ENCODE peak calls at places on chromosomes 1 and 21, in six cellular contexts. Y, C, R, S, O and K are unnamed samples.

GRCh38 chr1:101008229-101008628 is 17.4 kb downstream of the DPH5 start:
- DNase-seq in S (no peak), Y (no peak), R (no peak), O (no peak), C (no peak), K (no peak)

GRCh38 chr1:84406209-84406917 is 8.1 kb downstream of the DNASE2B start:
- DNase-seq in S (no peak), Y (no peak), R (no peak), C (no peak), O (no peak), K (no peak)

GRCh38 chr1:36419569-36419968 is 21.9 kb upstream of the LSM10 start:
- DNase-seq in O (no peak), S (no peak), C (no peak), Y (no peak), R (no peak), K (no peak)

GRCh38 chr21:28142692-28143091 is 850.0 kb downstream of the LTN1 start:
- DNase-seq in S (no peak), R (no peak), O (no peak), Y (no peak), C (no peak), K (no peak)

GRCh38 chr1:92314024-92314423 is 15.2 kb downstream of the RPAP2 start:
- DNase-seq in S (no peak), O (no peak), Y (no peak), R (no peak), C (no peak), K (no peak)

GRCh38 chr1:155834296-155834926 is 22.6 kb downstream of the GON4L start:
- DNase-seq in O (no peak), C (no peak), Y (no peak), R (no peak), S (no peak), K (no peak)

GRCh38 chr1:214862421-214862820 is 220.1 kb upstream of the KCNK2 start:
- DNase-seq in O (no peak), Y (no peak), R (no peak), S (no peak), C (no peak), K (no peak)

GRCh38 chr1:208652300-208653160 is 408.3 kb upstream of the PLXNA2 start:
- DNase-seq in Y (no peak), O (no peak), R (peak), S (peak), C (peak), K (no peak)

GRCh38 chr1:48227165-48228013 is 4.9 kb downstream of the SLC5A9 start:
- DNase-seq in C (no peak), O (no peak), Y (no peak), S (peak), R (no peak), K (no peak)

GRCh38 chr1:228793032-228793431 is 57.8 kb downstream of the RHOU start:
- DNase-seq in S (peak), Y (no peak), R (no peak), O (no peak), C (no peak), K (no peak)

GRCh38 chr1:4653796-4654715 is at the start of gene AJAP1:
- DNase-seq in O (no peak), S (no peak), C (peak), Y (no peak), R (no peak), K (no peak)